ENCODE peak calls at places on chromosomes 16 and 17, in seven cellular contexts. L is PC-9, O is adrenal gland, S is transverse colon, I is body of pancreas, K is endothelial cell of umbilical vein, Y is heart right ventricle. M is an unnamed sample. For H3K4me1, the result is how much of the 10 kb centered on the place peaks cover.

GRCh38 chr17:82489851-82490511 is 29.6 kb upstream of the FOXK2 start:
- DNase-seq in L (no peak), O (no peak), S (no peak), I (no peak), K (no peak), Y (no peak), M (no peak)

GRCh38 chr16:56281256-56281805 is 90.0 kb downstream of the GNAO1 start:
- DNase-seq in L (no peak), O (no peak), S (no peak), I (no peak), K (no peak), Y (no peak), M (no peak)

GRCh38 chr17:4837471-4838305 is 4.5 kb downstream of the MINK1 start:
- DNase-seq in L (no peak), O (peak), S (no peak), I (no peak), K (no peak), Y (peak), M (no peak)

GRCh38 chr16:87924041-87924851 is 12.1 kb downstream of the CA5A start:
- DNase-seq in L (no peak), O (no peak), S (peak), I (peak), K (no peak), Y (no peak), M (no peak)

GRCh38 chr17:38349097-38349904 is 2.3 kb upstream of the SOCS7 start:
- DNase-seq in L (peak), O (peak), S (peak), I (peak), K (peak), Y (peak), M (peak)

GRCh38 chr17:7842950-7843535 is 9.0 kb downstream of the KDM6B start:
- DNase-seq in L (peak), O (peak), S (peak), I (peak), K (peak), Y (peak), M (peak)

GRCh38 chr17:64005734-64006167 is 7.6 kb downstream of the PRR29 start:
- DNase-seq in L (peak), O (peak), S (peak), I (peak), K (peak), Y (no peak), M (no peak)

GRCh38 chr16:50323335-50324011 is 45.3 kb downstream of the BRD7 start:
- DNase-seq in L (no peak), O (peak), S (no peak), I (no peak), K (peak), Y (no peak), M (no peak)

GRCh38 chr17:57889252-57889651 is 39.4 kb upstream of the MRPS23 start:
- DNase-seq in L (no peak), O (no peak), S (no peak), I (no peak), K (no peak), Y (no peak), M (no peak)
- H3K4me1 ChIP-seq in L (under half), O (half or more), S (half or more), I (half or more), K (under half), Y (half or more), M (under half)

GRCh38 chr17:48842746-48843145 is 11.9 kb downstream of the CALCOCO2 start:
- DNase-seq in L (no peak), O (no peak), S (no peak), I (no peak), K (no peak), Y (no peak), M (no peak)

GRCh38 chr17:48835971-48836370 is 5.1 kb downstream of the CALCOCO2 start:
- DNase-seq in L (peak), O (no peak), S (no peak), I (no peak), K (no peak), Y (no peak), M (no peak)

GRCh38 chr17:48843172-48843900 is 12.5 kb downstream of the CALCOCO2 start:
- DNase-seq in L (no peak), O (no peak), S (no peak), I (no peak), K (no peak), Y (no peak), M (no peak)

GRCh38 chr17:48840441-48840840 is 9.6 kb downstream of the CALCOCO2 start:
- DNase-seq in L (no peak), O (no peak), S (no peak), I (no peak), K (no peak), Y (no peak), M (no peak)

GRCh38 chr17:48841395-48841831 is 10.6 kb downstream of the CALCOCO2 start:
- DNase-seq in L (no peak), O (peak), S (no peak), I (peak), K (peak), Y (no peak), M (no peak)
- H3K4me3 ChIP-seq in L (no peak), O (no peak), S (no peak), I (no peak), K (peak), Y (peak), M (peak)

DNA sequence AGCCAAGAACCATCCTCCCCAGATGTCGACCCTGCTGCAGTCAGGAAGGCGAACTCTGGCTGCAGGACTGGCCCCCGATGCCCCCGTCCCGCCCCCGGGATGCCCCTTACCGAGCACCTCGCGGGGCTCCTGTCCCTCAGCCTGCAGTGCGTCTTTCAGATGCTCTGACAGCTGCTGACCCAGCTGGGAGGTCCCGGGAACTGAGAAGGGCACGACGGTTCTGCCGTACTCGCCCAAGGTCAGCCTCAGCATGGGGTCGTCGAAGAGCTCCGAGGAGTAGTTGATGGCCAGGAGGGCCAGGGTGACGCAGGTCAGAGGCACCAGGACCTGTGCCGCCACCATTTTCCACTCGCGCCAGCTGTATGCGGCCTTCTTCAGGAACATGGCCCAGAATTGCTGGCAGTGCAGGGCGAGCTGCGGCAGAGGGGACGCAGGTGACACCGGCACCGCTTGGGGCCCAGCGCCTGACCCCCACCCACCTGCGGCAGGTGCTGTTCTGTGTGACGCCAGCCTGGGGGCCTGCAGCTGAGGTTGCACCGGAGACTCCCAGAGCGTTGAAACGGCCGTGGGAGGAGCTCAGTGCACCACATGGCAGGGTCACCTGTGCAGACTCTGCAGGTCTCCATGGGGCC is 20.1 kb upstream of the RNPS1 start:
- DNase-seq in L (no peak), O (no peak), S (no peak), I (no peak), K (no peak), Y (no peak), M (no peak)
- H3K27ac ChIP-seq in L (no peak), O (no peak), S (no peak), I (no peak), K (no peak), Y (no peak), M (no peak)

GRCh38 chr17:21357696-21358095 is 18.5 kb upstream of the KCNJ12 start:
- DNase-seq in L (no peak), O (no peak), S (no peak), I (no peak), K (no peak), Y (no peak), M (no peak)

GRCh38 chr17:21358682-21359482 is 17.3 kb upstream of the KCNJ12 start:
- DNase-seq in L (peak), O (no peak), S (no peak), I (no peak), K (no peak), Y (peak), M (no peak)

GRCh38 chr17:21356537-21357127 is 19.5 kb upstream of the KCNJ12 start:
- DNase-seq in L (no peak), O (no peak), S (no peak), I (no peak), K (no peak), Y (no peak), M (no peak)

GRCh38 chr17:21358185-21358584 is 18.0 kb upstream of the KCNJ12 start:
- DNase-seq in L (no peak), O (no peak), S (no peak), I (no peak), K (no peak), Y (no peak), M (no peak)

DNA sequence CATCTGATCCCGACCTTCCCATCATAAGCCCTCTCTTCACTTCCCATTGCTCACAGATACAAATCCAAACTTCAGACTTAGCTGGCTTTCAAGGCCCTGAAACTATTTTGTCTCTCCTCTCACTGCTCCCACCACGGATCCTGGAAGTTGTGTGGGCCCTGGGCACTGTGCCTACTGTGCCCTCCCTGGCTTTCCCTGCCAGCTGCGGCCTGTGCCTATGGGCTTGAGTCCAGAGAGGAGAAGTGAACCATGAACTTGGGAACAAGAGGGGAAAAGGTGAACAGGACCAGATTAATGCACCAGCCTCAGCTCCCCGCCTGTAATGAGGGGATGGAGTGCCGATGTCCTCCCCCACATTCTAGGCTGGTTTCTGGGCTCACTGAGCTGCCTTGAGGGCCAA is 18.9 kb upstream of the KCNJ12 start:
- DNase-seq in L (no peak), O (no peak), S (no peak), I (no peak), K (no peak), Y (no peak), M (no peak)
- H3K4me1 ChIP-seq in L (under half), O (under half), S (under half), I (under half), K (under half), Y (under half), M (under half)

GRCh38 chr17:2571523-2572303 is 21.7 kb upstream of the PAFAH1B1 start:
- DNase-seq in L (no peak), O (no peak), S (no peak), I (no peak), K (no peak), Y (no peak), M (no peak)
- H3K4me3 ChIP-seq in L (no peak), O (no peak), S (no peak), I (no peak), K (no peak), Y (no peak), M (no peak)

DNA sequence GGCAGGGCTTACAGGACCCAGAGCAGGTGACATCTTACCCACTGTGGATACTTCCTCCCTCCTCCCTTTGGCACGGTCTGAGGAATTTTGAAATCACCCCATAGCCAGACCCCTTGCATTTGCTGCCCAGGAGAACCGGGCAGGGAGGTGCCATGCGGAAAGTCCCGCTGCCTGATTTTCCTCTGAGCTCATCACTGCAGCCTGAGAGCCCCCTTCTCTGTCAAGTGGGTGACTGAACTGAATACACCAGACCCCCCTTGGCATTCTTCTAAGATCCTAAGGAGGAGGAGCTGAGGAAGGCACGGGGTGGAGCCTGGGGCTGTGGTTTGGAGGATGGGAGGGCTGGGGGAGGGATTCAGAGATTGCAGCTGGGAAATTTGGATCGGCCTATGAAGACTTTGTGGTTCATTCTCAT is 173.4 kb downstream of the RAB11FIP4 start:
- DNase-seq in L (peak), O (no peak), S (no peak), I (peak), K (no peak), Y (no peak), M (no peak)
- H3K27ac ChIP-seq in L (peak), O (peak), S (no peak), I (peak), K (no peak), Y (peak), M (no peak)

M was measured in lung.